ENCODE peak calls at places on chromosomes 7 and 10, in ten cellular contexts. Y is heart left ventricle, T is NB4, S is GM12891, U is esophagus muscularis mucosa, N is H54, K is body of pancreas, H is right lobe of liver, F is IMR-90, I is breast epithelium. D is an unnamed sample.

GRCh38 chr7:64533756-64534155 is 29.1 kb downstream of the ZNF680 start:
- DNase-seq in N (no peak), Y (no peak), H (no peak), K (no peak), I (no peak), T (no peak), U (no peak), F (no peak), S (no peak), D (no peak)

GRCh38 chr10:24727811-24728210 is 4.1 kb upstream of the ARHGAP21 start:
- DNase-seq in F (no peak), S (no peak), H (no peak), I (no peak), U (no peak), Y (no peak), N (no peak), T (peak), K (no peak), D (no peak)

GRCh38 chr10:5775705-5776104 is 37.5 kb downstream of the GDI2 start:
- DNase-seq in S (peak), U (no peak), N (no peak), T (no peak), I (no peak), F (no peak), H (peak), K (no peak), Y (peak), D (no peak)

GRCh38 chr7:154864531-154864908 is 138.4 kb downstream of the PAXIP1 start:
- DNase-seq in Y (no peak), K (no peak), N (no peak), S (no peak), I (no peak), U (no peak), T (no peak), H (no peak), F (no peak), D (no peak)

GRCh38 chr7:5528071-5528814 is 104.6 kb upstream of the TNRC18 start:
- DNase-seq in S (no peak), H (peak), I (no peak), T (no peak), K (peak), N (no peak), Y (peak), F (peak), U (no peak), D (peak)

GRCh38 chr10:125982256-125982948 is 86.0 kb downstream of the FANK1 start:
- DNase-seq in H (no peak), N (peak), S (peak), I (no peak), K (no peak), U (no peak), T (peak), Y (no peak), F (peak), D (peak)

GRCh38 chr10:99676435-99676834 is 17.1 kb downstream of the ENTPD7 start:
- DNase-seq in T (no peak), H (no peak), K (peak), U (no peak), N (no peak), F (peak), S (no peak), Y (no peak), I (no peak), D (no peak)

GRCh38 chr10:83801983-83802382 is 337.3 kb upstream of the GHITM start:
- DNase-seq in Y (no peak), H (no peak), T (peak), I (no peak), N (no peak), U (no peak), K (no peak), F (no peak), S (no peak), D (no peak)

GRCh38 chr10:70053896-70054641 is 1.4 kb downstream of the MACROH2A2 start:
- DNase-seq in N (no peak), Y (peak), T (no peak), U (no peak), K (peak), I (no peak), S (no peak), H (peak), F (no peak), D (no peak)

GRCh38 chr10:43820663-43821062 is 172.0 kb upstream of the ZNF32 start:
- DNase-seq in K (no peak), Y (no peak), T (no peak), I (no peak), F (no peak), S (no peak), U (peak), N (no peak), H (no peak), D (no peak)

GRCh38 chr7:30836991-30837390 is 65.8 kb downstream of the MINDY4 start:
- DNase-seq in F (no peak), H (no peak), N (no peak), I (no peak), Y (no peak), K (no peak), U (no peak), T (no peak), S (no peak), D (no peak)

GRCh38 chr7:158366346-158366745 is 221.3 kb downstream of the PTPRN2 start:
- DNase-seq in T (no peak), H (peak), F (no peak), K (no peak), I (peak), Y (no peak), N (no peak), S (no peak), U (no peak), D (no peak)

GRCh38 chr7:97024209-97025129 is at the start of gene DLX5:
- DNase-seq in Y (no peak), U (peak), I (no peak), T (no peak), K (no peak), N (peak), H (no peak), S (no peak), F (peak), D (no peak)

GRCh38 chr10:47020491-47020890 is 109.3 kb downstream of the PTPN20 start:
- DNase-seq in K (no peak), Y (no peak), U (no peak), S (no peak), I (peak), H (no peak), T (peak), N (no peak), F (peak), D (no peak)

GRCh38 chr7:36036590-36036989 is 116.5 kb upstream of the EEPD1 start:
- DNase-seq in N (no peak), T (no peak), U (no peak), H (no peak), I (no peak), S (no peak), Y (peak), K (peak), F (no peak), D (no peak)

GRCh38 chr10:84563868-84564267 is 235.5 kb downstream of the CCSER2 start:
- DNase-seq in U (no peak), K (no peak), N (no peak), S (no peak), Y (no peak), I (no peak), T (peak), H (no peak), F (no peak), D (no peak)

DNA sequence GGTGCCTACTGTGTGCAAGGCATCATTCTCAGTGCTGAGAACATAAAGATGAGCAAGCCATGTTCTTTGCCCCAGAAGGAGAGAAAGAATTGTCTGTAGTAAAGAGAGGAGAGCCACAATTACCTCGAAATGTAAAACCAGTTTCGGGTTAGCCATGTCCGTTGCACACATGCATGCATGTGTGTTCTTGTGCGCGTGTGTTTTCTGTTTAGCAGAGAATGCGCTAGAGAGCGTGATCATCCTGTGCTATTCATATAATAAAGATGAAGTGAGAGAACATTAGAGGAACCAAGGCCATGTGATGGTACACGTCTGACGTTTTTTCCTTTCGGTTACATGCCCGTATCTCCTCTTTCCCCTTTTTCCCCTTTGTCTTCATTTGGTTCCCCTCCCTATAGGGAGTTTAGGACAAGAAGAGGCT is 158.2 kb downstream of the CELF2 start:
- DNase-seq in S (no peak), F (no peak), Y (no peak), K (no peak), H (no peak), I (no peak), N (no peak), T (no peak), U (no peak), D (no peak)
- TF ChIP-seq POLR2A in S (peak), F (no peak), Y (no peak), K (no peak), H (peak), I (no peak), N (no peak), T (no peak), U (no peak), D (no peak)

DNA sequence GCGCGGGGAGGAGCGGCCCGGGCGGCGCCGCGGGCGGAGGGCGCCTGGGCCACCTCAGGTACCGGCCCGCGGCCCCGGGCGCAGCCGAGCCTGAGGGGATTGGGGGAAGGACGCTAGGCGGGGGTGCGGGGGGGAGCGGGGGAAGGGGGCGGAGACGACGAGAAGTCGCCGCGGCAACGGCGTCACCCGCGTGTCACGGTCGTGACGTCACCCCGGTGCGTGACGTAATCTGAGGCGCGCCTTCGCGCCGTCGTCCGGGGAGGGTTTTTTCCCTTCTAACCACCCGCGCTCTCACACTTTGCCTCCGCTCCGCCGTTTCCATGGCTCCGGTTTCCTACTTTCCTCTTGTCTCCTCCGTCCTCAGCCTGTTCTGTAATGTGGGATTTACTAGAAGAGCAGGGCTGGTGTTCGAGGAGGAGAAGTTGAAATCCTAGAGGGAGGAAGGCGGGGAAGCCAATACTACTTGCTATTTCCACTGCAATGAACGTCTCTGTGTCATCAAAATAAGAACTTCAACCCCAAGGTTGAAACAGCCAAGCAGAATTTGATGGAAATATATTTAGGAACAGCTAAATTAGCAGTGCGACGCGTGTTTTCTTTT is at the start of gene BRAF:
- DNase-seq in U (peak), S (peak), K (peak), N (peak), H (peak), T (peak), I (peak), F (peak), Y (peak), D (peak)
- TF ChIP-seq POLR2A in U (peak), S (peak), K (peak), N (peak), H (no peak), T (peak), I (peak), F (no peak), Y (peak), D (peak)

GRCh38 chr10:124458874-124459273 is 2.7 kb upstream of the LHPP start:
- DNase-seq in H (no peak), T (no peak), S (no peak), N (no peak), Y (no peak), F (no peak), I (no peak), U (no peak), K (no peak), D (no peak)

GRCh38 chr10:124455441-124455840 is 5.6 kb upstream of the NKX1-2 start:
- DNase-seq in F (no peak), Y (no peak), I (no peak), T (no peak), S (no peak), U (no peak), H (no peak), N (no peak), K (no peak), D (no peak)

GRCh38 chr10:124459395-124459794 is 2.2 kb upstream of the LHPP start:
- DNase-seq in H (no peak), F (no peak), I (no peak), U (no peak), Y (no peak), K (no peak), S (no peak), N (no peak), T (no peak), D (no peak)

GRCh38 chr10:124460144-124460543 is 1.5 kb upstream of the LHPP start:
- DNase-seq in F (no peak), K (no peak), I (no peak), N (no peak), U (no peak), H (no peak), S (no peak), T (no peak), Y (no peak), D (no peak)

DNA sequence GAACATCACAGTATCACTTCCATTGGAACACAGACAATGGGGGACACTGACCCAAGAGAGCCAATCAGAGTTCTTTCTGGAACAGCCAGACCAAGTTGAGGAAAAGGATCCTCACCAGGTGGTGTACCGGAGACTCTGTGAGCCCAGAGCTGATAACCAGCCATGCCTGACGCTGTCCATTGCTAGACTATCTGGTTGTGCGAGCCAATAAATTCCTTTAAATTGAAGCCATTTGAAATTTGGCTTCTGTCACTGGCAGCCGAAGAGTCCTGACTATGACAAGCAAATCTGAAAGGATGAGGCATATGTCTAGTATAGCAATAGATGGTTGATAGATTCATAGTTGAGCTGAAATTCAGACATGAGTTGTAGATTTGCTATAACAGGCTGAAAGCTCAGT is 3.1 kb upstream of the LHPP start:
- DNase-seq in I (no peak), F (no peak), K (no peak), Y (no peak), H (no peak), U (no peak), N (no peak), T (no peak), S (no peak), D (no peak)
- TF ChIP-seq POLR2A in I (no peak), F (no peak), K (no peak), Y (no peak), H (no peak), U (no peak), N (no peak), T (no peak), S (no peak), D (no peak)

DNA sequence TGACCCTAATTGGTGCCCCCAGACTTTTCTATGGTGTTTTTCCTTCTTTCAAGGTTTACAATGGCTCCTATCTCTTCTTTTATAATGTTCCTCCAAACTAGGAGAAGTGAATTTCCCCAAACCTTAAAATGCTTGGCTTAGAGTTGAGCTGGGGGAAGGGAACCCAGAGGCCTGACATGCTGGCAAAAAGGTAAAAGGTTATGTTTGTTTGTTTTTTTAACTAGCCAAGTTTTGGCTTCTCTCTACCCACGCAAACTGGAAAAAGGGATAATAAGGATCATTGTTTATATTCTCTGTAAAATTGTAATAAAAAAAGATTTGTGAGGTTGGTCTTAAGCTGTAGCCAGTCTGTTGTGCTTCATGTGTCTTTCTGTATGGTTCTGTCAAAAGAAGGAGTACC is 477.0 kb downstream of the IPMK start:
- DNase-seq in Y (no peak), U (no peak), F (no peak), H (no peak), K (no peak), T (no peak), S (no peak), N (no peak), I (no peak), D (no peak)
- TF ChIP-seq POLR2A in Y (no peak), U (no peak), F (no peak), H (no peak), K (no peak), T (no peak), S (no peak), N (no peak), I (no peak), D (no peak)

GRCh38 chr10:128102480-128103228 is 23.6 kb downstream of the MKI67 start:
- DNase-seq in Y (no peak), I (no peak), K (no peak), N (no peak), T (no peak), S (no peak), H (no peak), F (no peak), U (no peak), D (no peak)

GRCh38 chr10:128099901-128100300 is 26.3 kb downstream of the MKI67 start:
- DNase-seq in S (no peak), N (no peak), F (no peak), U (peak), T (no peak), I (no peak), K (no peak), H (no peak), Y (no peak), D (no peak)

GRCh38 chr10:128110339-128110738 is 15.9 kb downstream of the MKI67 start:
- DNase-seq in H (no peak), N (no peak), I (no peak), K (no peak), S (no peak), U (peak), T (no peak), Y (no peak), F (no peak), D (no peak)

GRCh38 chr10:128103229-128103714 is 23.0 kb downstream of the MKI67 start:
- DNase-seq in H (no peak), F (no peak), I (no peak), N (no peak), Y (no peak), S (no peak), U (no peak), K (no peak), T (no peak), D (no peak)

DNA sequence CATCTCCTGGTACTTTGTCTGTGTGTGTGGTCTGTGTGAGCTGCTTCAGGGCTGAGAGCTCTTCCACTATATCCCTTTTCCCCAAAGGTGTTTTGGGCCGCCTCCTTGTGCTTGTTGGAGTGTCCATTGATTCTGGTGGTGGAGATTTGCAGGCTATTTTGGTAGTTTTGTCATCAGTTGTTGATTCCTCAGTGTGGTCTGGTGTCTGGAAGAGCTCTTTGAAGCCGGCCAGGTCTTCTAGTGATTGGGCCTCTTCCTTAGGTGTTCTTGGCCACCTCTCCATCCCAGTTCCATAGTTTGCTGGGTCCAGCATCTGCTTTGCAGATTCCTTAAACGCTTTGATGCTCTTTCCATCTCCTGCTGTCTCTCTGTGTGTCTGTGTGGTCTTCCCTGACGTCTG is 20.8 kb downstream of the MKI67 start:
- DNase-seq in H (no peak), U (peak), K (no peak), T (no peak), I (no peak), N (no peak), F (no peak), Y (no peak), S (no peak), D (no peak)
- TF ChIP-seq POLR2A in H (no peak), U (no peak), K (no peak), T (no peak), I (no peak), N (no peak), F (no peak), Y (no peak), S (peak), D (no peak)

GRCh38 chr7:44489955-44490350 is 505 bp downstream of the NUDCD3 start:
- DNase-seq in I (no peak), F (peak), N (peak), T (peak), U (no peak), Y (no peak), S (no peak), K (no peak), H (no peak), D (peak)

GRCh38 chr7:44486693-44487092 is 3.8 kb downstream of the NUDCD3 start:
- DNase-seq in N (no peak), F (peak), U (no peak), Y (no peak), H (no peak), S (no peak), K (peak), I (no peak), T (peak), D (peak)

GRCh38 chr7:44488955-44489354 is 1.5 kb downstream of the NUDCD3 start:
- DNase-seq in Y (no peak), F (no peak), T (no peak), U (no peak), N (no peak), I (no peak), H (no peak), S (no peak), K (no peak), D (no peak)

GRCh38 chr7:44491229-44491628 is 771 bp upstream of the NUDCD3 start:
- DNase-seq in S (no peak), I (no peak), F (no peak), H (no peak), K (no peak), Y (no peak), T (no peak), U (no peak), N (no peak), D (no peak)

GRCh38 chr7:44490351-44491200 is at the start of gene NUDCD3:
- DNase-seq in F (peak), I (peak), K (peak), H (peak), U (peak), N (peak), S (peak), Y (peak), T (peak), D (peak)
- TF ChIP-seq POLR2A in F (peak), I (no peak), K (peak), H (peak), U (peak), N (peak), S (peak), Y (no peak), T (peak), D (peak)